ENCODE peak calls at places on chromosomes 5 and 9, in eight cellular contexts. W, B, U, S, Z, G, T and E are unnamed samples.
A peak's percentile ranks its signal among the peaks of the same experiment; 100 is the strongest.

GRCh38 chr5:3352711-3353110 is 242.9 kb upstream of the IRX1 start:
- DNase-seq in W (no peak), B (no peak), U (no peak), S (no peak), Z (no peak), G (no peak), T (no peak), E (no peak)

GRCh38 chr5:83632874-83633273 is 87.8 kb downstream of the HAPLN1 start:
- DNase-seq in W (no peak), B (peak; percentile 65), U (no peak), S (peak; percentile 69), Z (peak; percentile 58), G (no peak), T (no peak), E (no peak)

GRCh38 chr5:174910245-174910737 is 185.9 kb downstream of the MSX2 start:
- DNase-seq in W (peak; percentile 62), B (peak; percentile 65), U (no peak), S (peak; percentile 88), Z (peak; percentile 77), G (peak; percentile 64), T (peak; percentile 61), E (peak; percentile 74)

GRCh38 chr5:147507480-147508126 is 2.3 kb downstream of the DPYSL3 start:
- DNase-seq in W (no peak), B (peak; percentile 21), U (no peak), S (peak; percentile 80), Z (peak; percentile 79), G (no peak), T (no peak), E (peak; percentile 63)

GRCh38 chr5:41122459-41122858 is 51.3 kb upstream of the MROH2B start:
- DNase-seq in W (no peak), B (no peak), U (no peak), S (peak; percentile 47), Z (no peak), G (no peak), T (no peak), E (no peak)

GRCh38 chr9:132990781-132991180 is 12.3 kb downstream of the GFI1B start:
- DNase-seq in W (no peak), B (no peak), U (no peak), S (no peak), Z (no peak), G (no peak), T (no peak), E (no peak)

GRCh38 chr5:143781993-143782520 is 29.9 kb upstream of the HMHB1 start:
- DNase-seq in W (no peak), B (no peak), U (no peak), S (peak; percentile 66), Z (peak; percentile 15), G (no peak), T (no peak), E (no peak)

GRCh38 chr5:139177809-139178581 is 20.2 kb downstream of the SIL1 start:
- DNase-seq in W (no peak), B (no peak), U (no peak), S (no peak), Z (peak; percentile 42), G (no peak), T (peak; percentile 68), E (no peak)

GRCh38 chr9:97860451-97861147 is 7.6 kb downstream of the FOXE1 start:
- DNase-seq in W (no peak), B (no peak), U (no peak), S (no peak), Z (no peak), G (no peak), T (no peak), E (no peak)

GRCh38 chr5:50853151-50853550 is 186.7 kb downstream of the PARP8 start:
- DNase-seq in W (no peak), B (no peak), U (no peak), S (no peak), Z (no peak), G (peak; percentile 82), T (peak; percentile 14), E (no peak)

GRCh38 chr9:136726631-136727191 is 14.3 kb downstream of the DIPK1B start:
- DNase-seq in W (no peak), B (peak; percentile 42), U (no peak), S (peak; percentile 93), Z (peak; percentile 53), G (peak; percentile 56), T (no peak), E (no peak)

GRCh38 chr9:100459963-100460362 is 13.0 kb upstream of the TMEFF1 start:
- DNase-seq in W (no peak), B (no peak), U (no peak), S (no peak), Z (no peak), G (no peak), T (no peak), E (no peak)

GRCh38 chr9:10050016-10050415 is 562.8 kb downstream of the PTPRD start:
- DNase-seq in W (no peak), B (no peak), U (no peak), S (no peak), Z (peak; percentile 6), G (no peak), T (no peak), E (peak; percentile 1)

GRCh38 chr9:132808645-132809044 is 69.4 kb downstream of the AK8 start:
- DNase-seq in W (no peak), B (no peak), U (no peak), S (no peak), Z (no peak), G (no peak), T (no peak), E (no peak)

GRCh38 chr5:138276402-138277054 is 2.1 kb upstream of the GFRA3 start:
- DNase-seq in W (no peak), B (no peak), U (no peak), S (no peak), Z (no peak), G (no peak), T (no peak), E (no peak)

GRCh38 chr5:127306647-127307046 is 16.1 kb downstream of the MEGF10 start:
- DNase-seq in W (no peak), B (no peak), U (no peak), S (no peak), Z (peak; percentile 27), G (no peak), T (no peak), E (no peak)

GRCh38 chr9:106376689-106377088 is 486.3 kb upstream of the ZNF462 start:
- DNase-seq in W (no peak), B (peak; percentile 68), U (no peak), S (no peak), Z (no peak), G (no peak), T (no peak), E (no peak)

GRCh38 chr5:98742395-98743073 is 30.9 kb upstream of the RGMB start:
- DNase-seq in W (no peak), B (no peak), U (no peak), S (no peak), Z (no peak), G (no peak), T (no peak), E (no peak)

DNA sequence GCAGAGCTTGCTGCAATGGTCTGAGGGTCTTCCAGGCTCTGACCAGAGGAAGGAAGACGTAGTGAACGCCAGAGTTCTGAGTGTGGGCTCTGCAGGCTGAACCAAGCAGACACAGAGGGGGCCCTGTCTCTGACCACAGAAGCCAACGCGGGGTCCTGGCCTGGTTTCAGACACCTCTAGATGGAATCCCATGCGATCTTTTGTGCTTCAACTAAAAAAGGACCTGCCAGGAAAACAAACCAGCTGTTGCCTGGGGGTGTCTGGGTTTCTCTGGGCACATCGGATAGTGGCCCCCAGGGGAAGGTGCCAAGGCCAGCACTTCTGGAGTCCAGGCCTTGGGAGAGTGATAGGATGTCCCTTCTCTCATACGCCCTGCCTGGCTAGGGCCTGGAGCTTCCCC is 12.9 kb downstream of the PRDM12 start:
- DNase-seq in W (no peak), B (no peak), U (no peak), S (no peak), Z (no peak), G (no peak), T (no peak), E (no peak)
- H3K27me3 ChIP-seq in W (no peaks in the 10 kb centered on the region), B (no peaks in the 10 kb centered on the region), U (no peaks in the 10 kb centered on the region), S (no peaks in the 10 kb centered on the region), Z (peaks cover 18% of the 10 kb centered on the region), G (peaks cover 4% of the 10 kb centered on the region), T (peaks cover 25% of the 10 kb centered on the region), E (no peaks in the 10 kb centered on the region)

DNA sequence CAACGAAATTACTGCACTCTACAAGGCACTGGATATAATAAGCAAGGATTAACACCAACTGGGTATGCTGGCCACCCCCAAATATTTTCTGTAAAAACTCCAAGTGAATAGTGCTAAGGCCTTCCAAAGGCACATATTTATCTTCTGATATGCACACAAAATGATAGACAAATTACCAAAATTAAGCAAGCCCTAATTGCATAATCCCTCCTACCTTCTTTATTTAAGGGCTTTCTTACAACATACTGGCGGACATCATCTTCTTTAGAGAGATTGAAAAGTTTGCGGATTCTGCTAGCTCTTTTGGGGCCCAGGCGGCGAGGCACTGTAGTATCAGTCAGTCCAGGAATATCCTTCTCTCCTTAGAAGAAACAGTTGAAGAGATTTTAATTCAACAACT is 1.9 kb downstream of the RPS6 start:
- DNase-seq in W (no peak), B (no peak), U (no peak), S (no peak), Z (peak; percentile 30), G (no peak), T (no peak), E (no peak)
- H3K4me3 ChIP-seq in W (peak overlapping the region; percentile 86), B (peak overlapping the region; percentile 94), U (no peak overlapping the region), S (peak overlapping the region; percentile 93), Z (peak overlapping the region; percentile 88), G (peak overlapping the region; percentile 59), T (peak overlapping the region; percentile 77), E (peak overlapping the region; percentile 90)

GRCh38 chr9:37017546-37017945 is 16.5 kb downstream of the PAX5 start:
- DNase-seq in W (no peak), B (no peak), U (no peak), S (no peak), Z (no peak), G (no peak), T (no peak), E (no peak)
- H3K27me3 ChIP-seq in W (peaks cover 68% of the 10 kb centered on the region), B (peaks cover 64% of the 10 kb centered on the region), U (peaks cover 12% of the 10 kb centered on the region), S (peaks cover 83% of the 10 kb centered on the region), Z (peaks cover 75% of the 10 kb centered on the region), G (peaks cover 24% of the 10 kb centered on the region), T (peaks cover 99% of the 10 kb centered on the region), E (peaks cover 10% of the 10 kb centered on the region)

GRCh38 chr5:14809369-14810144 is 62.0 kb downstream of the ANKH start:
- DNase-seq in W (peak; percentile 54), B (peak; percentile 93), U (peak; percentile 59), S (peak; percentile 87), Z (peak; percentile 81), G (peak; percentile 31), T (peak; percentile 44), E (peak; percentile 90)
- H3K4me3 ChIP-seq in W (peak overlapping the region; percentile 42), B (peak overlapping the region; percentile 17), U (peak overlapping the region; percentile 24), S (peak overlapping the region; percentile 47), Z (peak overlapping the region; percentile 65), G (no peak overlapping the region), T (peak overlapping the region; percentile 18), E (no peak overlapping the region)